ENCODE peak calls at places on chromosomes 13 and 19, in ten cellular contexts. One of them, this sample, is unnamed.

GRCh38 chr19:14837391-14837790 is 2.4 kb upstream of the OR7A5 start:
- DNase-seq in thoracic aorta: no peak
- DNase-seq in PC-3: no peak
- DNase-seq in neural progenitor cell: no peak
- DNase-seq in uterus: no peak
- DNase-seq in Peyer's patch: no peak
- DNase-seq in astrocyte: no peak
- DNase-seq in heart left ventricle: no peak
- DNase-seq in H9: no peak
- DNase-seq in stomach: no peak
- DNase-seq in this sample: no peak

GRCh38 chr19:12574036-12574435 is 22.8 kb upstream of the ZNF564 start:
- DNase-seq in thoracic aorta: no peak
- DNase-seq in PC-3: no peak
- DNase-seq in neural progenitor cell: no peak
- DNase-seq in uterus: no peak
- DNase-seq in Peyer's patch: peak; percentile 62
- DNase-seq in astrocyte: no peak
- DNase-seq in heart left ventricle: no peak
- DNase-seq in H9: no peak
- DNase-seq in stomach: no peak
- DNase-seq in this sample: no peak

GRCh38 chr13:44259045-44260042 is 114.3 kb upstream of the SERP2 start:
- DNase-seq in thoracic aorta: peak; percentile 49
- DNase-seq in PC-3: peak; percentile 54
- DNase-seq in neural progenitor cell: no peak
- DNase-seq in uterus: no peak
- DNase-seq in Peyer's patch: peak; percentile 87
- DNase-seq in astrocyte: peak; percentile 69
- DNase-seq in heart left ventricle: no peak
- DNase-seq in H9: no peak
- DNase-seq in stomach: peak; percentile 41
- DNase-seq in this sample: no peak

GRCh38 chr13:46182491-46182877 is 507 bp upstream of the LCP1 start:
- DNase-seq in thoracic aorta: no peak
- DNase-seq in PC-3: peak; percentile 40
- DNase-seq in neural progenitor cell: no peak
- DNase-seq in uterus: no peak
- DNase-seq in Peyer's patch: no peak
- DNase-seq in astrocyte: no peak
- DNase-seq in heart left ventricle: no peak
- DNase-seq in H9: no peak
- DNase-seq in stomach: no peak
- DNase-seq in this sample: no peak

GRCh38 chr13:78576266-78576665 is 27.1 kb downstream of the POU4F1 start:
- DNase-seq in thoracic aorta: no peak
- DNase-seq in PC-3: no peak
- DNase-seq in neural progenitor cell: no peak
- DNase-seq in uterus: no peak
- DNase-seq in Peyer's patch: no peak
- DNase-seq in astrocyte: no peak
- DNase-seq in heart left ventricle: no peak
- DNase-seq in H9: no peak
- DNase-seq in stomach: no peak
- DNase-seq in this sample: no peak

GRCh38 chr13:41111454-41111853 is 21.1 kb downstream of the KBTBD6 start:
- DNase-seq in thoracic aorta: no peak
- DNase-seq in PC-3: no peak
- DNase-seq in neural progenitor cell: no peak
- DNase-seq in uterus: peak; percentile 26
- DNase-seq in Peyer's patch: no peak
- DNase-seq in astrocyte: no peak
- DNase-seq in heart left ventricle: no peak
- DNase-seq in H9: no peak
- DNase-seq in stomach: no peak
- DNase-seq in this sample: no peak

GRCh38 chr13:35729926-35730627 is 253.6 kb upstream of the MAB21L1 start:
- DNase-seq in thoracic aorta: no peak
- DNase-seq in PC-3: no peak
- DNase-seq in neural progenitor cell: no peak
- DNase-seq in uterus: no peak
- DNase-seq in Peyer's patch: no peak
- DNase-seq in astrocyte: no peak
- DNase-seq in heart left ventricle: peak; percentile 86
- DNase-seq in H9: no peak
- DNase-seq in stomach: no peak
- DNase-seq in this sample: peak; percentile 89

GRCh38 chr19:32691952-32692726 is 518 bp downstream of the NUDT19 start:
- DNase-seq in thoracic aorta: no peak
- DNase-seq in PC-3: peak; percentile 49
- DNase-seq in neural progenitor cell: peak; percentile 73
- DNase-seq in uterus: peak; percentile 35
- DNase-seq in Peyer's patch: peak; percentile 47
- DNase-seq in astrocyte: peak; percentile 73
- DNase-seq in heart left ventricle: peak; percentile 84
- DNase-seq in H9: peak; percentile 51
- DNase-seq in stomach: peak; percentile 70
- DNase-seq in this sample: no peak

GRCh38 chr13:33261426-33262068 is 24.0 kb downstream of the STARD13 start:
- DNase-seq in thoracic aorta: no peak
- DNase-seq in PC-3: no peak
- DNase-seq in neural progenitor cell: no peak
- DNase-seq in uterus: peak; percentile 35
- DNase-seq in Peyer's patch: no peak
- DNase-seq in astrocyte: no peak
- DNase-seq in heart left ventricle: no peak
- DNase-seq in H9: no peak
- DNase-seq in stomach: no peak
- DNase-seq in this sample: no peak

GRCh38 chr13:91247768-91248167 is 99.7 kb upstream of the MIR17HG start:
- DNase-seq in thoracic aorta: no peak
- DNase-seq in PC-3: peak; percentile 23
- DNase-seq in neural progenitor cell: no peak
- DNase-seq in uterus: no peak
- DNase-seq in Peyer's patch: no peak
- DNase-seq in astrocyte: no peak
- DNase-seq in heart left ventricle: no peak
- DNase-seq in H9: no peak
- DNase-seq in stomach: no peak
- DNase-seq in this sample: no peak

GRCh38 chr13:37344051-37344450 is 238.6 kb upstream of the CSNK1A1L start:
- DNase-seq in thoracic aorta: no peak
- DNase-seq in PC-3: no peak
- DNase-seq in neural progenitor cell: no peak
- DNase-seq in uterus: no peak
- DNase-seq in Peyer's patch: no peak
- DNase-seq in astrocyte: no peak
- DNase-seq in heart left ventricle: no peak
- DNase-seq in H9: no peak
- DNase-seq in stomach: no peak
- DNase-seq in this sample: no peak

GRCh38 chr19:10305139-10305806 is 4.3 kb downstream of the ZGLP1 start:
- DNase-seq in thoracic aorta: no peak
- DNase-seq in PC-3: no peak
- DNase-seq in neural progenitor cell: no peak
- DNase-seq in uterus: no peak
- DNase-seq in Peyer's patch: no peak
- DNase-seq in astrocyte: peak; percentile 43
- DNase-seq in heart left ventricle: no peak
- DNase-seq in H9: no peak
- DNase-seq in stomach: no peak
- DNase-seq in this sample: no peak

GRCh38 chr13:99740261-99740979 is 231.1 kb downstream of the ZIC5 start:
- DNase-seq in thoracic aorta: no peak
- DNase-seq in PC-3: no peak
- DNase-seq in neural progenitor cell: no peak
- DNase-seq in uterus: no peak
- DNase-seq in Peyer's patch: no peak
- DNase-seq in astrocyte: no peak
- DNase-seq in heart left ventricle: no peak
- DNase-seq in H9: no peak
- DNase-seq in stomach: no peak
- DNase-seq in this sample: no peak

GRCh38 chr13:98544105-98544710 is 32.7 kb downstream of the STK24 start:
- DNase-seq in thoracic aorta: no peak
- DNase-seq in PC-3: no peak
- DNase-seq in neural progenitor cell: no peak
- DNase-seq in uterus: no peak
- DNase-seq in Peyer's patch: no peak
- DNase-seq in astrocyte: no peak
- DNase-seq in heart left ventricle: no peak
- DNase-seq in H9: no peak
- DNase-seq in stomach: no peak
- DNase-seq in this sample: no peak

DNA sequence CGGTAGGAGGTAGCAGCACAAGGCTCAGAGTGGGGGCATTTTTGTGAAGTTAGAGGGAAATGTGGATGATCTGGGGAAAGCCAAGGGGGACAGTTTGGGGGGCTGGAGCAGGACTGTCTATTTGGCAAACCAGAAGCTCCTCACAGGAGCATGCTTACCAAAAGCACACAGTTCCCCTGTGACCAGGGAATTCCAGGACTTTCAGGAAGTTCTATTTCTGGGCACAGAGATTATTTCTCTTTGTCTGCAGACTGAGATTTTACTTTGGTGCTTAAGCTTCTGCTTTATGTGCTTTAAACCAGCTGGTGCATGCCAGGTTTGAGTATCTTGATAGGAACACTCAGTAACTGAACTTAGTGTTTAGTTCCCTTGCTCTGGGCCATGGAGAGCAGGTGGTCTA is 525.3 kb downstream of the DIAPH3 start:
- DNase-seq in thoracic aorta: no peak
- DNase-seq in PC-3: no peak
- DNase-seq in neural progenitor cell: no peak
- DNase-seq in uterus: no peak
- DNase-seq in Peyer's patch: no peak
- DNase-seq in astrocyte: no peak
- DNase-seq in heart left ventricle: no peak
- DNase-seq in H9: no peak
- DNase-seq in stomach: no peak
- DNase-seq in this sample: peak; percentile 21
- TF ChIP-seq CTCF in thoracic aorta: no peak
- TF ChIP-seq CTCF in PC-3: no peak
- TF ChIP-seq CTCF in neural progenitor cell: no peak
- TF ChIP-seq CTCF in uterus: no peak
- TF ChIP-seq CTCF in Peyer's patch: no peak
- TF ChIP-seq CTCF in astrocyte: no peak
- TF ChIP-seq CTCF in heart left ventricle: no peak
- TF ChIP-seq CTCF in H9: no peak
- TF ChIP-seq CTCF in stomach: no peak
- TF ChIP-seq CTCF in this sample: no peak

GRCh38 chr19:46610851-46611770 is 10.0 kb downstream of the CALM3 start:
- DNase-seq in thoracic aorta: no peak
- DNase-seq in PC-3: no peak
- DNase-seq in neural progenitor cell: no peak
- DNase-seq in uterus: no peak
- DNase-seq in Peyer's patch: peak; percentile 10
- DNase-seq in astrocyte: peak; percentile 66
- DNase-seq in heart left ventricle: peak; percentile 30
- DNase-seq in H9: no peak
- DNase-seq in stomach: no peak
- DNase-seq in this sample: no peak

GRCh38 chr19:46609511-46610412 is 8.6 kb downstream of the CALM3 start:
- DNase-seq in thoracic aorta: no peak
- DNase-seq in PC-3: no peak
- DNase-seq in neural progenitor cell: no peak
- DNase-seq in uterus: no peak
- DNase-seq in Peyer's patch: peak; percentile 13
- DNase-seq in astrocyte: no peak
- DNase-seq in heart left ventricle: peak; percentile 44
- DNase-seq in H9: no peak
- DNase-seq in stomach: no peak
- DNase-seq in this sample: no peak

GRCh38 chr19:46613525-46613924 is 11.4 kb downstream of the PTGIR start:
- DNase-seq in thoracic aorta: no peak
- DNase-seq in PC-3: no peak
- DNase-seq in neural progenitor cell: no peak
- DNase-seq in uterus: no peak
- DNase-seq in Peyer's patch: no peak
- DNase-seq in astrocyte: no peak
- DNase-seq in heart left ventricle: peak; percentile 59
- DNase-seq in H9: no peak
- DNase-seq in stomach: no peak
- DNase-seq in this sample: no peak

GRCh38 chr19:46610413-46610775 is 9.3 kb downstream of the CALM3 start:
- DNase-seq in thoracic aorta: no peak
- DNase-seq in PC-3: no peak
- DNase-seq in neural progenitor cell: no peak
- DNase-seq in uterus: no peak
- DNase-seq in Peyer's patch: peak; percentile 13
- DNase-seq in astrocyte: no peak
- DNase-seq in heart left ventricle: peak; percentile 9
- DNase-seq in H9: no peak
- DNase-seq in stomach: no peak
- DNase-seq in this sample: no peak

DNA sequence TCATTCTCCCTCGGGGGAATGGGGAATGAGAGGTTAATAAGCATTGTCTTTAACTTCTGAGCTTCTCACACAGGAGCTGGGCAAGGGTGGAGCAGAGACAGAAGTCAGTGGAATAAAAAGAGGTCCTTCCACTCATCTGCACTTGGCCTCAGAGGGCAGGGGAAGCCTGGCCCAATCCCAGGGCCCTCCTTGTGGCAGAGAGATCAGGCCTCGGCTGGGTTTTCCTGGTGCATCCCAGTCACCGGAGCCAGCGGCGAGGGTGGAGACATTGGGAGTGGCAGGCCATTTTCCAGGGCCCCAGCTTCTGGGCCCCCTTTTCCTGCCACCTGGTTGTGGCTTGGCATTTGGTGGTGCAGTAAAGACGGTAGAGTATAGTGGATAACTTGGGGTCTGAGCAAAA is 10.7 kb downstream of the CALM3 start:
- DNase-seq in thoracic aorta: no peak
- DNase-seq in PC-3: no peak
- DNase-seq in neural progenitor cell: no peak
- DNase-seq in uterus: no peak
- DNase-seq in Peyer's patch: no peak
- DNase-seq in astrocyte: no peak
- DNase-seq in heart left ventricle: peak; percentile 55
- DNase-seq in H9: no peak
- DNase-seq in stomach: no peak
- DNase-seq in this sample: no peak
- H3K4me1 ChIP-seq in thoracic aorta: peaks cover 3% of the 10 kb centered on the region
- H3K4me1 ChIP-seq in PC-3: no peaks in the 10 kb centered on the region
- H3K4me1 ChIP-seq in neural progenitor cell: no peaks in the 10 kb centered on the region
- H3K4me1 ChIP-seq in uterus: peaks cover 2% of the 10 kb centered on the region
- H3K4me1 ChIP-seq in Peyer's patch: peaks cover 12% of the 10 kb centered on the region
- H3K4me1 ChIP-seq in astrocyte: peaks cover 4% of the 10 kb centered on the region
- H3K4me1 ChIP-seq in heart left ventricle: peaks cover 6% of the 10 kb centered on the region
- H3K4me1 ChIP-seq in H9: no peaks in the 10 kb centered on the region
- H3K4me1 ChIP-seq in stomach: peaks cover 10% of the 10 kb centered on the region
- H3K4me1 ChIP-seq in this sample: peaks cover 23% of the 10 kb centered on the region

GRCh38 chr13:50612717-50613116 is 230.8 kb downstream of the DLEU7 start:
- DNase-seq in thoracic aorta: no peak
- DNase-seq in PC-3: no peak
- DNase-seq in neural progenitor cell: no peak
- DNase-seq in uterus: no peak
- DNase-seq in Peyer's patch: no peak
- DNase-seq in astrocyte: no peak
- DNase-seq in heart left ventricle: no peak
- DNase-seq in H9: no peak
- DNase-seq in stomach: no peak
- DNase-seq in this sample: no peak
- TF ChIP-seq CTCF in thoracic aorta: no peak
- TF ChIP-seq CTCF in PC-3: no peak
- TF ChIP-seq CTCF in neural progenitor cell: no peak
- TF ChIP-seq CTCF in uterus: no peak
- TF ChIP-seq CTCF in Peyer's patch: no peak
- TF ChIP-seq CTCF in astrocyte: no peak
- TF ChIP-seq CTCF in heart left ventricle: no peak
- TF ChIP-seq CTCF in H9: no peak
- TF ChIP-seq CTCF in stomach: no peak
- TF ChIP-seq CTCF in this sample: no peak

GRCh38 chr19:19459099-19459498 is 53.6 kb downstream of the GATAD2A start:
- DNase-seq in thoracic aorta: no peak
- DNase-seq in PC-3: no peak
- DNase-seq in neural progenitor cell: no peak
- DNase-seq in uterus: no peak
- DNase-seq in Peyer's patch: no peak
- DNase-seq in astrocyte: peak; percentile 25
- DNase-seq in heart left ventricle: no peak
- DNase-seq in H9: no peak
- DNase-seq in stomach: no peak
- DNase-seq in this sample: no peak
- H3K4me1 ChIP-seq in thoracic aorta: peaks cover 58% of the 10 kb centered on the region
- H3K4me1 ChIP-seq in PC-3: peaks cover 19% of the 10 kb centered on the region
- H3K4me1 ChIP-seq in neural progenitor cell: peaks cover 52% of the 10 kb centered on the region
- H3K4me1 ChIP-seq in uterus: peaks cover 27% of the 10 kb centered on the region
- H3K4me1 ChIP-seq in Peyer's patch: peaks cover 42% of the 10 kb centered on the region
- H3K4me1 ChIP-seq in astrocyte: peaks cover 62% of the 10 kb centered on the region
- H3K4me1 ChIP-seq in heart left ventricle: peaks cover 59% of the 10 kb centered on the region
- H3K4me1 ChIP-seq in H9: peaks cover 20% of the 10 kb centered on the region
- H3K4me1 ChIP-seq in stomach: peaks cover 75% of the 10 kb centered on the region
- H3K4me1 ChIP-seq in this sample: peaks cover 68% of the 10 kb centered on the region

This sample was measured in esophagus muscularis mucosa.